ENCODE peak calls at places on chromosomes 3 and 15, in five cellular contexts. D is epithelial cell of esophagus, Y is coronary artery, X is progenitor cell of endocrine pancreas, L is ureter. Q is an unnamed sample.

GRCh38 chr3:54322354-54322753 is 200.0 kb downstream of the CACNA2D3 start:
- DNase-seq in D (peak; percentile 1), X (peak; percentile 49), L (no peak), Y (no peak), Q (no peak)

GRCh38 chr15:98358971-98359370 is 289.4 kb upstream of the IGF1R start:
- DNase-seq in L (peak; percentile 29), D (no peak), X (no peak), Y (no peak), Q (no peak)

GRCh38 chr3:193833592-193833991 is 240.6 kb downstream of the OPA1 start:
- DNase-seq in X (no peak), L (peak; percentile 24), D (no peak), Y (no peak), Q (no peak)

GRCh38 chr15:79834496-79834895 is 62.3 kb downstream of the MTHFS start:
- DNase-seq in L (no peak), X (no peak), Y (no peak), D (peak; percentile 15), Q (no peak)

GRCh38 chr15:94259863-94260262 is 28.5 kb downstream of the MCTP2 start:
- DNase-seq in L (no peak), X (no peak), Y (no peak), D (no peak), Q (no peak)

GRCh38 chr15:92005154-92005553 is 151.6 kb downstream of the SLCO3A1 start:
- DNase-seq in Y (no peak), D (no peak), X (no peak), L (no peak), Q (no peak)

GRCh38 chr15:95486224-95486623 is 844.3 kb upstream of the NR2F2 start:
- DNase-seq in Y (no peak), D (no peak), X (no peak), L (no peak), Q (no peak)

GRCh38 chr15:35195649-35196048 is 110.6 kb upstream of the NANOGP8 start:
- DNase-seq in X (no peak), D (no peak), L (no peak), Y (no peak), Q (no peak)

GRCh38 chr15:67024322-67024997 is 40.9 kb upstream of the SMAD3 start:
- DNase-seq in D (peak; percentile 95), X (no peak), L (peak; percentile 85), Y (peak; percentile 87), Q (peak; percentile 57)

GRCh38 chr15:101250331-101250730 is 1.5 kb downstream of the CHSY1 start:
- DNase-seq in D (peak; percentile 81), L (peak; percentile 33), X (no peak), Y (no peak), Q (no peak)

GRCh38 chr3:42078686-42079085 is 12.5 kb upstream of the TRAK1 start:
- DNase-seq in Y (no peak), X (no peak), L (no peak), D (no peak), Q (no peak)

GRCh38 chr3:126082334-126083137 is 1.4 kb downstream of the SLC41A3 start:
- DNase-seq in D (no peak), Y (no peak), L (no peak), X (no peak), Q (no peak)

GRCh38 chr3:58617338-58617761 is 40.2 kb upstream of the FAM107A start:
- DNase-seq in Y (no peak), D (no peak), L (peak; percentile 57), X (no peak), Q (no peak)

GRCh38 chr3:50610181-50610971 is 1.2 kb downstream of the CISH start:
- DNase-seq in L (peak; percentile 81), X (no peak), Y (no peak), D (no peak), Q (no peak)

GRCh38 chr3:12235691-12236090 is 53.2 kb upstream of the PPARG start:
- DNase-seq in X (no peak), D (peak; percentile 53), L (no peak), Y (no peak), Q (no peak)

GRCh38 chr3:153209596-153209995 is 47.6 kb downstream of the RAP2B start:
- DNase-seq in L (no peak), X (no peak), D (peak; percentile 90), Y (no peak), Q (peak; percentile 66)

GRCh38 chr3:113839551-113839950 is 963 bp downstream of the GRAMD1C start:
- DNase-seq in L (no peak), D (no peak), X (no peak), Y (no peak), Q (no peak)

GRCh38 chr15:75176404-75176761 is 25.3 kb upstream of the C15orf39 start:
- DNase-seq in X (no peak), Y (no peak), D (no peak), L (no peak), Q (no peak)

GRCh38 chr3:100245932-100246331 is 14.9 kb upstream of the TBC1D23 start:
- DNase-seq in L (no peak), Y (no peak), D (no peak), X (no peak), Q (no peak)

GRCh38 chr3:42749025-42749752 is 23.9 kb downstream of the CCDC13 start:
- DNase-seq in D (no peak), L (peak; percentile 35), X (no peak), Y (peak; percentile 67), Q (no peak)

GRCh38 chr3:154904328-154904727 is 175.8 kb upstream of the MME start:
- DNase-seq in Y (no peak), D (peak; percentile 41), X (no peak), L (no peak), Q (no peak)

GRCh38 chr3:126267169-126267975 is 87.0 kb upstream of the ALDH1L1 start:
- DNase-seq in X (peak; percentile 64), D (peak; percentile 78), L (peak; percentile 74), Y (peak; percentile 96), Q (no peak)

GRCh38 chr3:116980106-116980505 is 270.5 kb downstream of the TUSC7 start:
- DNase-seq in Y (no peak), L (no peak), D (no peak), X (no peak), Q (no peak)

GRCh38 chr3:149654188-149654601 is 3.6 kb downstream of the WWTR1 start:
- DNase-seq in D (no peak), Y (no peak), L (no peak), X (no peak), Q (no peak)

GRCh38 chr15:29470794-29471193 is 201.2 kb upstream of the NSMCE3 start:
- DNase-seq in Y (no peak), D (peak; percentile 35), X (no peak), L (peak; percentile 57), Q (peak; percentile 77)

GRCh38 chr3:122660575-122660974 is 20.1 kb upstream of the PARP14 start:
- DNase-seq in D (peak; percentile 39), X (no peak), L (no peak), Y (no peak), Q (no peak)

GRCh38 chr3:38387862-38388261 is 41.3 kb downstream of the XYLB start:
- DNase-seq in L (no peak), Y (no peak), X (no peak), D (no peak), Q (no peak)

GRCh38 chr3:127787071-127787490 is 35.2 kb downstream of the MGLL start:
- DNase-seq in L (peak; percentile 76), Y (no peak), D (no peak), X (no peak), Q (no peak)

GRCh38 chr3:127410137-127410488 is 122.3 kb upstream of the PRR20G start:
- DNase-seq in D (no peak), X (no peak), L (no peak), Y (no peak), Q (no peak)